ENCODE peak calls at places on chromosomes 3 and 15, in seven cellular contexts. One of them, this sample, is unnamed.

GRCh38 chr3:177196473-177197040 is 725 bp downstream of the TBL1XR1 start:
- DNase-seq in fibroblast of lung: peak; percentile 48
- DNase-seq in fibroblast of the aortic adventitia: peak; percentile 50
- DNase-seq in cardiac muscle cell: peak; percentile 70
- DNase-seq in heart right ventricle: peak; percentile 25
- DNase-seq in dorsolateral prefrontal cortex: no peak
- DNase-seq in cardiac fibroblast: peak; percentile 61
- DNase-seq in this sample: peak; percentile 41

GRCh38 chr3:196740476-196741400 is 1.1 kb downstream of the PAK2 start:
- DNase-seq in cardiac fibroblast: peak; percentile 67
- DNase-seq in dorsolateral prefrontal cortex: no peak
- DNase-seq in heart right ventricle: no peak
- DNase-seq in fibroblast of the aortic adventitia: peak; percentile 62
- DNase-seq in cardiac muscle cell: peak; percentile 72
- DNase-seq in fibroblast of lung: peak; percentile 55
- DNase-seq in this sample: peak; percentile 56

GRCh38 chr3:65871305-65872141 is 167.2 kb downstream of the MAGI1 start:
- DNase-seq in cardiac muscle cell: peak; percentile 62
- DNase-seq in heart right ventricle: peak; percentile 42
- DNase-seq in fibroblast of lung: no peak
- DNase-seq in cardiac fibroblast: no peak
- DNase-seq in fibroblast of the aortic adventitia: peak; percentile 30
- DNase-seq in dorsolateral prefrontal cortex: no peak
- DNase-seq in this sample: peak; percentile 27

GRCh38 chr3:120203016-120203415 is 82.0 kb downstream of the GPR156 start:
- DNase-seq in fibroblast of lung: peak; percentile 92
- DNase-seq in cardiac muscle cell: no peak
- DNase-seq in dorsolateral prefrontal cortex: no peak
- DNase-seq in cardiac fibroblast: peak; percentile 94
- DNase-seq in heart right ventricle: no peak
- DNase-seq in fibroblast of the aortic adventitia: peak; percentile 93
- DNase-seq in this sample: peak; percentile 65

GRCh38 chr3:121985841-121986240 is 36.2 kb downstream of the ILDR1 start:
- DNase-seq in dorsolateral prefrontal cortex: no peak
- DNase-seq in cardiac fibroblast: no peak
- DNase-seq in heart right ventricle: no peak
- DNase-seq in fibroblast of the aortic adventitia: no peak
- DNase-seq in cardiac muscle cell: no peak
- DNase-seq in fibroblast of lung: no peak
- DNase-seq in this sample: no peak

GRCh38 chr3:146468234-146468931 is 978 bp downstream of the PLSCR2 start:
- DNase-seq in cardiac muscle cell: no peak
- DNase-seq in fibroblast of the aortic adventitia: peak; percentile 52
- DNase-seq in cardiac fibroblast: peak; percentile 26
- DNase-seq in dorsolateral prefrontal cortex: no peak
- DNase-seq in heart right ventricle: no peak
- DNase-seq in fibroblast of lung: peak; percentile 91
- DNase-seq in this sample: peak; percentile 6

GRCh38 chr3:146557745-146558144 is 13.3 kb upstream of the PLSCR1 start:
- DNase-seq in cardiac muscle cell: no peak
- DNase-seq in dorsolateral prefrontal cortex: no peak
- DNase-seq in fibroblast of lung: no peak
- DNase-seq in fibroblast of the aortic adventitia: no peak
- DNase-seq in heart right ventricle: no peak
- DNase-seq in cardiac fibroblast: no peak
- DNase-seq in this sample: no peak

GRCh38 chr3:171393032-171393744 is 67.0 kb downstream of the TNIK start:
- DNase-seq in heart right ventricle: no peak
- DNase-seq in cardiac fibroblast: peak; percentile 80
- DNase-seq in fibroblast of the aortic adventitia: no peak
- DNase-seq in fibroblast of lung: peak; percentile 64
- DNase-seq in cardiac muscle cell: peak; percentile 74
- DNase-seq in dorsolateral prefrontal cortex: no peak
- DNase-seq in this sample: no peak

GRCh38 chr3:172203522-172204258 is 164.3 kb downstream of the FNDC3B start:
- DNase-seq in fibroblast of lung: no peak
- DNase-seq in dorsolateral prefrontal cortex: peak; percentile 63
- DNase-seq in fibroblast of the aortic adventitia: peak; percentile 54
- DNase-seq in heart right ventricle: no peak
- DNase-seq in cardiac fibroblast: peak; percentile 38
- DNase-seq in cardiac muscle cell: no peak
- DNase-seq in this sample: no peak

GRCh38 chr3:177427540-177427939 is 230.3 kb upstream of the TBL1XR1 start:
- DNase-seq in dorsolateral prefrontal cortex: no peak
- DNase-seq in cardiac muscle cell: no peak
- DNase-seq in fibroblast of the aortic adventitia: peak; percentile 51
- DNase-seq in cardiac fibroblast: no peak
- DNase-seq in fibroblast of lung: peak; percentile 50
- DNase-seq in heart right ventricle: no peak
- DNase-seq in this sample: peak; percentile 36

GRCh38 chr3:119352863-119353527 is 58.8 kb downstream of the ARHGAP31 start:
- DNase-seq in fibroblast of lung: peak; percentile 80
- DNase-seq in cardiac fibroblast: peak; percentile 87
- DNase-seq in fibroblast of the aortic adventitia: peak; percentile 87
- DNase-seq in dorsolateral prefrontal cortex: no peak
- DNase-seq in heart right ventricle: no peak
- DNase-seq in cardiac muscle cell: no peak
- DNase-seq in this sample: peak; percentile 63

GRCh38 chr3:114627760-114628159 is 333.9 kb downstream of the TIGIT start:
- DNase-seq in cardiac muscle cell: no peak
- DNase-seq in dorsolateral prefrontal cortex: no peak
- DNase-seq in heart right ventricle: no peak
- DNase-seq in cardiac fibroblast: peak; percentile 91
- DNase-seq in fibroblast of lung: peak; percentile 69
- DNase-seq in fibroblast of the aortic adventitia: peak; percentile 64
- DNase-seq in this sample: no peak

GRCh38 chr15:48510976-48511375 is 134.5 kb downstream of the FBN1 start:
- DNase-seq in heart right ventricle: no peak
- DNase-seq in cardiac fibroblast: no peak
- DNase-seq in dorsolateral prefrontal cortex: no peak
- DNase-seq in cardiac muscle cell: no peak
- DNase-seq in fibroblast of lung: no peak
- DNase-seq in fibroblast of the aortic adventitia: peak; percentile 69
- DNase-seq in this sample: no peak

GRCh38 chr3:57974796-57975388 is 33.3 kb upstream of the FLNB start:
- DNase-seq in fibroblast of lung: peak; percentile 91
- DNase-seq in dorsolateral prefrontal cortex: no peak
- DNase-seq in fibroblast of the aortic adventitia: peak; percentile 98
- DNase-seq in heart right ventricle: no peak
- DNase-seq in cardiac muscle cell: no peak
- DNase-seq in cardiac fibroblast: peak; percentile 83
- DNase-seq in this sample: peak; percentile 83

GRCh38 chr15:39497016-39497758 is 83.7 kb upstream of the THBS1 start:
- DNase-seq in dorsolateral prefrontal cortex: no peak
- DNase-seq in fibroblast of the aortic adventitia: no peak
- DNase-seq in cardiac fibroblast: no peak
- DNase-seq in cardiac muscle cell: no peak
- DNase-seq in heart right ventricle: no peak
- DNase-seq in fibroblast of lung: no peak
- DNase-seq in this sample: no peak

GRCh38 chr15:74127954-74128784 is 2.2 kb upstream of the ISLR2 start:
- DNase-seq in fibroblast of lung: peak; percentile 22
- DNase-seq in heart right ventricle: peak; percentile 30
- DNase-seq in cardiac fibroblast: peak; percentile 29
- DNase-seq in dorsolateral prefrontal cortex: no peak
- DNase-seq in cardiac muscle cell: peak; percentile 53
- DNase-seq in fibroblast of the aortic adventitia: no peak
- DNase-seq in this sample: no peak

GRCh38 chr3:190302209-190302885 is 19.9 kb downstream of the CLDN1 start:
- DNase-seq in cardiac fibroblast: no peak
- DNase-seq in cardiac muscle cell: no peak
- DNase-seq in heart right ventricle: no peak
- DNase-seq in fibroblast of the aortic adventitia: no peak
- DNase-seq in dorsolateral prefrontal cortex: no peak
- DNase-seq in fibroblast of lung: no peak
- DNase-seq in this sample: no peak

GRCh38 chr3:197554562-197555280 is 1.0 kb downstream of the BDH1 start:
- DNase-seq in cardiac fibroblast: peak; percentile 98
- DNase-seq in fibroblast of lung: peak; percentile 96
- DNase-seq in fibroblast of the aortic adventitia: peak; percentile 94
- DNase-seq in dorsolateral prefrontal cortex: peak; percentile 98
- DNase-seq in heart right ventricle: peak; percentile 95
- DNase-seq in cardiac muscle cell: peak; percentile 99
- DNase-seq in this sample: peak; percentile 97

GRCh38 chr3:168088106-168088722 is 7.5 kb downstream of the GOLIM4 start:
- DNase-seq in fibroblast of lung: no peak
- DNase-seq in cardiac fibroblast: no peak
- DNase-seq in cardiac muscle cell: peak; percentile 18
- DNase-seq in fibroblast of the aortic adventitia: no peak
- DNase-seq in heart right ventricle: no peak
- DNase-seq in dorsolateral prefrontal cortex: no peak
- DNase-seq in this sample: no peak

GRCh38 chr3:126523745-126524428 is at the start of gene CHST13:
- DNase-seq in fibroblast of the aortic adventitia: no peak
- DNase-seq in cardiac muscle cell: peak; percentile 89
- DNase-seq in fibroblast of lung: peak; percentile 12
- DNase-seq in cardiac fibroblast: peak; percentile 40
- DNase-seq in heart right ventricle: peak; percentile 43
- DNase-seq in dorsolateral prefrontal cortex: no peak
- DNase-seq in this sample: peak; percentile 60

GRCh38 chr15:30929982-30930381 is 26.3 kb downstream of the FAN1 start:
- DNase-seq in cardiac muscle cell: no peak
- DNase-seq in heart right ventricle: no peak
- DNase-seq in dorsolateral prefrontal cortex: no peak
- DNase-seq in fibroblast of lung: no peak
- DNase-seq in cardiac fibroblast: no peak
- DNase-seq in fibroblast of the aortic adventitia: no peak
- DNase-seq in this sample: no peak

GRCh38 chr3:31013843-31014242 is 119.4 kb upstream of the GADL1 start:
- DNase-seq in cardiac muscle cell: no peak
- DNase-seq in heart right ventricle: no peak
- DNase-seq in cardiac fibroblast: no peak
- DNase-seq in fibroblast of the aortic adventitia: no peak
- DNase-seq in dorsolateral prefrontal cortex: no peak
- DNase-seq in fibroblast of lung: no peak
- DNase-seq in this sample: no peak

GRCh38 chr15:92624401-92624991 is 31.1 kb downstream of the FAM174B start:
- DNase-seq in fibroblast of lung: no peak
- DNase-seq in cardiac fibroblast: peak; percentile 82
- DNase-seq in cardiac muscle cell: no peak
- DNase-seq in heart right ventricle: peak; percentile 61
- DNase-seq in fibroblast of the aortic adventitia: no peak
- DNase-seq in dorsolateral prefrontal cortex: peak; percentile 68
- DNase-seq in this sample: no peak

GRCh38 chr3:55592572-55592971 is 105.5 kb upstream of the WNT5A start:
- DNase-seq in dorsolateral prefrontal cortex: no peak
- DNase-seq in fibroblast of lung: no peak
- DNase-seq in cardiac muscle cell: no peak
- DNase-seq in cardiac fibroblast: no peak
- DNase-seq in fibroblast of the aortic adventitia: no peak
- DNase-seq in heart right ventricle: no peak
- DNase-seq in this sample: peak; percentile 49

GRCh38 chr3:101643861-101644613 is 32.9 kb downstream of the ZBTB11 start:
- DNase-seq in dorsolateral prefrontal cortex: no peak
- DNase-seq in heart right ventricle: no peak
- DNase-seq in cardiac muscle cell: no peak
- DNase-seq in fibroblast of the aortic adventitia: peak; percentile 78
- DNase-seq in cardiac fibroblast: peak; percentile 71
- DNase-seq in fibroblast of lung: peak; percentile 44
- DNase-seq in this sample: peak; percentile 68

GRCh38 chr3:47412842-47413520 is 32.2 kb downstream of the PTPN23 start:
- DNase-seq in heart right ventricle: no peak
- DNase-seq in cardiac muscle cell: no peak
- DNase-seq in cardiac fibroblast: no peak
- DNase-seq in dorsolateral prefrontal cortex: no peak
- DNase-seq in fibroblast of the aortic adventitia: no peak
- DNase-seq in fibroblast of lung: no peak
- DNase-seq in this sample: no peak
- TF ChIP-seq CTCF in heart right ventricle: no peak
- TF ChIP-seq CTCF in cardiac muscle cell: peak; percentile 9
- TF ChIP-seq CTCF in cardiac fibroblast: peak; percentile 19
- TF ChIP-seq CTCF in dorsolateral prefrontal cortex: no peak
- TF ChIP-seq CTCF in fibroblast of the aortic adventitia: no peak
- TF ChIP-seq CTCF in fibroblast of lung: no peak
- TF ChIP-seq CTCF in this sample: peak; percentile 23

GRCh38 chr15:25869696-25870095 is 6.6 kb upstream of the ATP10A start:
- DNase-seq in cardiac muscle cell: no peak
- DNase-seq in heart right ventricle: no peak
- DNase-seq in fibroblast of the aortic adventitia: no peak
- DNase-seq in fibroblast of lung: no peak
- DNase-seq in dorsolateral prefrontal cortex: no peak
- DNase-seq in cardiac fibroblast: no peak
- DNase-seq in this sample: no peak
- H3K4me3 ChIP-seq in cardiac muscle cell: no peak overlapping the region
- H3K4me3 ChIP-seq in heart right ventricle: no peak overlapping the region
- H3K4me3 ChIP-seq in fibroblast of the aortic adventitia: no peak overlapping the region
- H3K4me3 ChIP-seq in fibroblast of lung: no peak overlapping the region
- H3K4me3 ChIP-seq in dorsolateral prefrontal cortex: no peak overlapping the region
- H3K4me3 ChIP-seq in cardiac fibroblast: no peak overlapping the region
- H3K4me3 ChIP-seq in this sample: no peak overlapping the region

DNA sequence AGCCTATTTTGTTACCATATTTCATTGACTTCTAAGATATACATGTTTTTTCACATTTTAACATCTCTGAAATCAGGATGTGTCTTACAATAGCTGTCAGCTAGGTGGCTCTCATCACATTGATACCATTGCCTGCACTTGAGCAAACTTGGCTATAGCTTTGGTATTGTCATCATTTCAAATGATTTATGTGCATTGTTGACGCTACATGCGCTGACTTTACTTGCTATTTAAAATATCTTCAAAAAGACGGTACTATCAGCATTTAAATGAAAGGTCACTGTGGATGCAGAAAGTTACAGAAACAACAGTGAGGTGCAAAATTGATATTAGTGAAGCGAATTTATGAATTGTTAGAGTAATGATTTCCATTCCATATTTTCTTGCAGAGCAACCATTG is 54.0 kb upstream of the ABHD2 start:
- DNase-seq in cardiac fibroblast: peak; percentile 34
- DNase-seq in cardiac muscle cell: no peak
- DNase-seq in dorsolateral prefrontal cortex: no peak
- DNase-seq in fibroblast of lung: peak; percentile 45
- DNase-seq in heart right ventricle: no peak
- DNase-seq in fibroblast of the aortic adventitia: peak; percentile 58
- DNase-seq in this sample: peak; percentile 27
- TF ChIP-seq CTCF in cardiac fibroblast: peak; percentile 51
- TF ChIP-seq CTCF in cardiac muscle cell: peak; percentile 41
- TF ChIP-seq CTCF in dorsolateral prefrontal cortex: no peak
- TF ChIP-seq CTCF in fibroblast of lung: peak; percentile 23
- TF ChIP-seq CTCF in heart right ventricle: peak; percentile 38
- TF ChIP-seq CTCF in fibroblast of the aortic adventitia: peak; percentile 51
- TF ChIP-seq CTCF in this sample: peak; percentile 53

DNA sequence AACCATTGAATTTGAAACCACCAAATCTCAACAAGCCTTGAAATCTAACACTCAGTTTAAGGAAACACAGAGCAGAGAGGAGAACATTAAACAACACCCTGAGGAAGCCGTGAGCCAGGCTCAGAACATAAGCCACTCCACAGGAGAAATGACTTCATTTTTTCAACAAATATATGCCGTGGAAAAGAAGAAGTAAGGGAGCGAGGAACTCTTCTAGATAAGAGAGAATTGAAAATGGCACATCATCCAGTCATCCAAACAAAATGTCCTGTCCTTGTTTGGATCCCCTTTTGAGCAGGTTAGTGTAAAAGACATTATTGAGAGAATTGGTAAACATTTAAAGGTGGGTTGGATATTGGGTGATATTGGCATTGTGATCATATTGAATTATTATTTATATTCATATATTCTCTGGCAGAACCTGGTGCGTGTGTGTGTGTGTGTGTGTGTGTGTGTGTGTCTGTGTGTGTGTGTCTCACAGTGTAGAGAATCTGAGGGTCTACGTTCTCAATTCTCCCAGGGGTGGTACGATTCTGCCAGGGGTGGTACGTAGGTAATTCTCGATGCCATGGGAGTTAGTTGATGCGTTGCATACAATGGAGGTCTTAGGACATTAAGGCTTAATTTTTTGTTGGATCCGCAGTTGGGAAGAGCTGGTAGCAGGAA is 94.4 kb downstream of the ST6GAL1 start:
- DNase-seq in dorsolateral prefrontal cortex: no peak
- DNase-seq in fibroblast of lung: no peak
- DNase-seq in cardiac muscle cell: no peak
- DNase-seq in heart right ventricle: no peak
- DNase-seq in cardiac fibroblast: no peak
- DNase-seq in fibroblast of the aortic adventitia: no peak
- DNase-seq in this sample: no peak
- H3K4me3 ChIP-seq in dorsolateral prefrontal cortex: no peak overlapping the region
- H3K4me3 ChIP-seq in fibroblast of lung: no peak overlapping the region
- H3K4me3 ChIP-seq in cardiac muscle cell: no peak overlapping the region
- H3K4me3 ChIP-seq in heart right ventricle: no peak overlapping the region
- H3K4me3 ChIP-seq in cardiac fibroblast: no peak overlapping the region
- H3K4me3 ChIP-seq in fibroblast of the aortic adventitia: no peak overlapping the region
- H3K4me3 ChIP-seq in this sample: no peak overlapping the region